ENCODE peak calls at places on chromosomes 3 and 15, in seven cellular contexts. Y, N, K, H, U, C and W are unnamed samples.
A peak's percentile ranks its signal among the peaks of the same experiment; 100 is the strongest.

GRCh38 chr3:53141468-53141840 is 11.2 kb upstream of the RFT1 start:
- DNase-seq in H (no peak), C (no peak), Y (no peak), K (no peak), U (no peak), N (no peak), W (no peak)

GRCh38 chr15:71934446-71934845 is 124.1 kb downstream of the NR2E3 start:
- DNase-seq in Y (no peak), N (no peak), H (no peak), K (no peak), U (no peak), C (no peak), W (peak; percentile 9)

GRCh38 chr3:31275038-31275562 is 257.6 kb upstream of the STT3B start:
- DNase-seq in Y (no peak), N (no peak), H (no peak), K (peak; percentile 40), C (no peak), U (no peak), W (peak; percentile 72)

GRCh38 chr15:71526061-71526460 is 284.3 kb upstream of the NR2E3 start:
- DNase-seq in U (no peak), N (no peak), C (no peak), Y (no peak), H (no peak), K (no peak), W (peak; percentile 45)

GRCh38 chr3:157501863-157502262 is 1.4 kb downstream of the VEPH1 start:
- DNase-seq in U (no peak), H (no peak), K (no peak), C (no peak), Y (no peak), N (no peak), W (no peak)

GRCh38 chr3:152245498-152246175 is 23.1 kb upstream of the MBNL1 start:
- DNase-seq in N (no peak), K (no peak), C (no peak), H (no peak), U (no peak), Y (no peak), W (no peak)

GRCh38 chr15:101578443-101578894 is 73.7 kb downstream of the TM2D3 start:
- DNase-seq in C (no peak), U (no peak), K (no peak), N (peak; percentile 81), H (no peak), Y (no peak), W (no peak)

GRCh38 chr3:65951836-65952505 is 86.7 kb downstream of the MAGI1 start:
- DNase-seq in C (no peak), N (no peak), Y (no peak), K (no peak), U (no peak), H (no peak), W (peak; percentile 69)

GRCh38 chr15:49163678-49164077 is 6.4 kb upstream of the GALK2 start:
- DNase-seq in H (no peak), K (no peak), U (no peak), Y (no peak), N (no peak), C (no peak), W (no peak)

GRCh38 chr15:72421484-72421883 is 23.4 kb downstream of the TMEM202 start:
- DNase-seq in K (no peak), C (no peak), H (no peak), N (no peak), U (no peak), Y (no peak), W (no peak)

GRCh38 chr3:171806200-171807128 is 3.8 kb downstream of the PLD1 start:
- DNase-seq in H (no peak), Y (no peak), K (no peak), U (no peak), C (no peak), N (no peak), W (peak; percentile 67)

GRCh38 chr3:37474936-37475335 is 300.6 kb upstream of the LRRFIP2 start:
- DNase-seq in Y (no peak), N (no peak), H (no peak), U (no peak), K (peak; percentile 42), C (no peak), W (peak; percentile 4)

GRCh38 chr3:135975053-135975452 is 9.5 kb downstream of the PPP2R3A start:
- DNase-seq in U (no peak), K (no peak), N (no peak), Y (no peak), H (no peak), C (no peak), W (no peak)

GRCh38 chr15:25971053-25971452 is 107.9 kb upstream of the ATP10A start:
- DNase-seq in Y (no peak), N (no peak), U (no peak), C (no peak), K (no peak), H (no peak), W (peak; percentile 5)

GRCh38 chr15:84812842-84813241 is 4.3 kb upstream of the ALPK3 start:
- DNase-seq in Y (no peak), H (no peak), K (no peak), C (no peak), U (no peak), N (no peak), W (no peak)

GRCh38 chr3:144241381-144241780 is 269.8 kb downstream of the DIPK2A start:
- DNase-seq in Y (no peak), C (no peak), K (no peak), N (no peak), U (no peak), H (no peak), W (no peak)

GRCh38 chr3:43455233-43455632 is 166.6 kb downstream of the ANO10 start:
- DNase-seq in Y (no peak), K (no peak), C (no peak), H (no peak), N (no peak), U (no peak), W (peak; percentile 66)

GRCh38 chr15:40249477-40250303 is 10.8 kb downstream of the PAK6 start:
- DNase-seq in U (no peak), N (peak; percentile 67), K (no peak), C (no peak), H (no peak), Y (no peak), W (peak; percentile 71)

GRCh38 chr15:91411570-91411969 is 311.5 kb downstream of the SV2B start:
- DNase-seq in U (no peak), K (no peak), C (no peak), N (no peak), Y (no peak), H (no peak), W (no peak)

GRCh38 chr3:190017575-190018288 is 103.0 kb downstream of the P3H2 start:
- DNase-seq in K (peak; percentile 15), N (no peak), Y (no peak), U (no peak), C (no peak), H (no peak), W (peak; percentile 84)

GRCh38 chr3:13198480-13198879 is 125.3 kb upstream of the IQSEC1 start:
- DNase-seq in H (no peak), N (no peak), C (no peak), U (no peak), K (no peak), Y (no peak), W (no peak)

GRCh38 chr3:99965681-99966408 is 148.2 kb downstream of the CMSS1 start:
- DNase-seq in K (no peak), H (no peak), N (no peak), U (no peak), C (no peak), Y (no peak), W (no peak)

GRCh38 chr3:171044384-171044783 is 17.9 kb upstream of the SLC2A2 start:
- DNase-seq in K (no peak), H (no peak), C (no peak), U (no peak), N (no peak), Y (no peak), W (no peak)

GRCh38 chr15:43896543-43896942 is 69.7 kb downstream of the WDR76 start:
- DNase-seq in N (no peak), U (no peak), K (no peak), H (no peak), C (no peak), Y (no peak), W (peak; percentile 16)

GRCh38 chr3:162764672-162765071 is 1268.1 kb downstream of the OTOL1 start:
- DNase-seq in U (no peak), N (no peak), Y (no peak), C (no peak), K (no peak), H (no peak), W (no peak)